ENCODE peak calls at places on chromosomes 1 and 21, in four cellular contexts. B is IMR-90, R is mesendoderm, K is H1. D is an unnamed sample.

GRCh38 chr1:8506447-8506846 is 188.5 kb downstream of the SLC45A1 start:
- DNase-seq in R (no peak), B (no peak), K (no peak), D (no peak)

GRCh38 chr1:2044510-2045319 is 5.5 kb upstream of the PRKCZ start:
- DNase-seq in K (no peak), B (peak; percentile 4), R (peak; percentile 52), D (peak; percentile 78)

GRCh38 chr1:248897412-248898337 is 8.4 kb upstream of the PGBD2 start:
- DNase-seq in R (no peak), K (no peak), B (no peak), D (peak; percentile 49)

GRCh38 chr1:202192770-202193613 is 607 bp upstream of the LGR6 start:
- DNase-seq in B (peak; percentile 35), K (no peak), R (peak; percentile 79), D (peak; percentile 87)

GRCh38 chr1:171313835-171314320 is at the start of gene FMO4:
- DNase-seq in B (peak; percentile 99), R (peak; percentile 98), K (peak; percentile 69), D (peak; percentile 94)

GRCh38 chr1:2604156-2604853 is 17.7 kb downstream of the PRXL2B start:
- DNase-seq in K (no peak), R (no peak), B (no peak), D (no peak)

GRCh38 chr1:38009088-38009840 is 3.3 kb upstream of the UTP11 start:
- DNase-seq in K (no peak), R (peak; percentile 89), B (peak; percentile 78), D (no peak)

GRCh38 chr21:31335957-31336738 is 7.9 kb downstream of the TIAM1 start:
- DNase-seq in K (no peak), R (no peak), B (peak; percentile 95), D (no peak)

GRCh38 chr1:91751281-91751680 is 134.7 kb downstream of the TGFBR3 start:
- DNase-seq in B (peak; percentile 51), R (no peak), K (no peak), D (no peak)

GRCh38 chr1:82162526-82163420 is 362.0 kb downstream of the ADGRL2 start:
- DNase-seq in R (no peak), K (no peak), B (no peak), D (no peak)

GRCh38 chr1:199855580-199855979 is 171.9 kb upstream of the NR5A2 start:
- DNase-seq in K (no peak), R (peak; percentile 19), B (peak; percentile 68), D (no peak)

GRCh38 chr1:227946624-227947424 is 908 bp downstream of the WNT9A start:
- DNase-seq in K (no peak), B (peak; percentile 46), R (peak; percentile 84), D (peak; percentile 85)

GRCh38 chr1:231663211-231663792 is 36.7 kb downstream of the DISC1 start:
- DNase-seq in R (no peak), B (peak; percentile 46), K (no peak), D (no peak)

GRCh38 chr21:34243562-34243961 is 120.2 kb upstream of the KCNE2 start:
- DNase-seq in K (no peak), R (peak; percentile 61), B (peak; percentile 11), D (peak; percentile 58)

GRCh38 chr21:32377991-32378390 is 14.8 kb downstream of the URB1 start:
- DNase-seq in B (no peak), K (no peak), R (no peak), D (no peak)

GRCh38 chr1:33302325-33302724 is 18.6 kb downstream of the A3GALT2 start:
- DNase-seq in R (no peak), B (no peak), K (no peak), D (no peak)

GRCh38 chr21:27275294-27275927 is 308.5 kb upstream of the ADAMTS5 start:
- DNase-seq in B (peak; percentile 88), R (no peak), K (no peak), D (no peak)

GRCh38 chr1:83641828-83642443 is 357.0 kb downstream of the TTLL7 start:
- DNase-seq in K (no peak), B (no peak), R (no peak), D (no peak)

GRCh38 chr1:41670558-41670957 is 186.1 kb upstream of the EDN2 start:
- DNase-seq in B (peak; percentile 87), K (no peak), R (peak; percentile 26), D (no peak)

GRCh38 chr1:41672173-41672572 is 187.7 kb upstream of the EDN2 start:
- DNase-seq in R (peak; percentile 93), K (no peak), B (peak; percentile 86), D (no peak)

GRCh38 chr1:41672641-41673313 is 188.3 kb upstream of the EDN2 start:
- DNase-seq in B (peak; percentile 95), K (no peak), R (no peak), D (no peak)

GRCh38 chr1:41673355-41673754 is 188.9 kb upstream of the EDN2 start:
- DNase-seq in B (peak; percentile 64), R (no peak), K (no peak), D (no peak)

DNA sequence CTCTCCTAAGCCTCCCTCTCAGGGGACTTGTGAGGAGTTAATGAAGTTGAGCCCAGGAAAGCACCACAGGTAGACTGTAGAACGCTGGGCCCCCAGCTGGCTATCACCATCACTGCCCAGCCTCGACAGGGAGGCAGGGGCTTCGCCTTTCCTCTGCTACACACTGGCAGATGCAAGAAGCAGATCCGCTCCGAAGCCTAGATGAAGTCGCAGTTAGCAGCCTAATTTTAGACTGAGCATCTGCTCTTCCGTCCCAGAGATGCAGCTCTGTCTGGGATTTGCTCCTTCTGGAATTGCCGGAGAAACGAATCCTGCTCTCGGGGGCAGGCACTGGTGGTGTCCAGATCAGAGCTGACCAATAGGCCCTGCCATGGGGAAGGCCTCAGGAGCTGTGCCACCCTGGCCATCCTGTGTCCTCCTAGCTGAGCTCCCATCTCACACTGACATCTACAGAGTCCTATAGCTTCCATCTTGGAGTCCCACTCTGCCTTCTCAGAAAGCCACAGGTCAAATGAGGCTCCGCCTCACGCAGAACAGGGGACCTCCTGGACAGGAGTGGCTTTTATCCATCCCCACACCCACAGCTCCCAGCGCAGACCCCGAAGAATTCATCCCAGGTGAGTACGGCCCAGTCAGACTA is 186.8 kb upstream of the EDN2 start:
- DNase-seq in B (no peak), R (no peak), K (no peak), D (no peak)
- H3K4me1 ChIP-seq in B (peaks cover 43% of the 10 kb centered on the region), R (peaks cover 9% of the 10 kb centered on the region), K (no peaks in the 10 kb centered on the region), D (peaks cover 2% of the 10 kb centered on the region)

GRCh38 chr1:44219301-44219626 is 6.0 kb downstream of the DMAP1 start:
- DNase-seq in K (no peak), R (no peak), B (no peak), D (no peak)

GRCh38 chr1:44220755-44221154 is 7.5 kb downstream of the DMAP1 start:
- DNase-seq in R (no peak), K (no peak), B (no peak), D (no peak)

GRCh38 chr1:44221793-44222192 is 8.5 kb downstream of the DMAP1 start:
- DNase-seq in R (no peak), B (no peak), K (no peak), D (no peak)

GRCh38 chr1:44218503-44219300 is 5.4 kb downstream of the DMAP1 start:
- DNase-seq in K (no peak), R (no peak), B (no peak), D (no peak)

DNA sequence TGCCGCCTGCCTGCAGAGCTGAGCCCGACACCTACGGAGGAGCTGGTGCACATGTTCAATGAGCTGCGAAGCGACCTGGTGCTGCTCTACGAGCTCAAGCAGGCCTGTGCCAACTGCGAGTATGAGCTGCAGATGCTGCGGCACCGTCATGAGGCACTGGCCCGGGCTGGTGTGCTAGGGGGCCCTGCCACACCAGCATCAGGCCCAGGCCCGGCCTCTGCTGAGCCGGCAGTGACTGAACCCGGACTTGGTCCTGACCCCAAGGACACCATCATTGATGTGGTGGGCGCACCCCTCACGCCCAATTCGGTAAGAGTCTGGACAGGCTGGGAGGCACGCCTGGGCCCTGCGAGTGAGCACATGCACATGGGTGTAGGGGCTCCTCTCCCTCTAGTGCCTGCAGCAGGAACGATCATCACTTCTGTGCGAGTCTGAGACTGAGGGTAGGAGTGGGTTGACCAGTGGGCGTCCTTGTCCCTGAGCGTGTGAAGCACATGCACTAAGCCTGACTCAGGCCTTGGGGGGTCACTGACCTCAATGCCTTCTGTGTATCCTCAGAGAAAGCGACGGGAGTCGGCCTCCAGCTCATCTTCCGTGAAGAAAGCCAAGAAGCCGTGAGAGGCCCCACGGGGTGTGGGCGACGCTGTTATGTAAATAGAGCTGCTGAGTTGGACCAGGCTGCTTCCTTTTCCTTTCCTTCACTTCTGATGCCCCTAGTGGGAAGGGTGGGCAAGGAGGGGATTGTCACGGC is 6.9 kb downstream of the DMAP1 start:
- DNase-seq in R (no peak), B (peak; percentile 89), K (no peak), D (no peak)
- H4K5ac ChIP-seq in R (no peak overlapping the region), B (no peak overlapping the region), K (no peak overlapping the region), D (no peak overlapping the region)

GRCh38 chr1:27604579-27605299 is 795 bp upstream of the AHDC1 start:
- DNase-seq in R (peak; percentile 73), K (no peak), B (no peak), D (peak; percentile 77)

GRCh38 chr1:27603320-27603961 is 503 bp downstream of the AHDC1 start:
- DNase-seq in B (no peak), R (no peak), K (no peak), D (no peak)

GRCh38 chr1:27602510-27603319 is 1.2 kb downstream of the AHDC1 start:
- DNase-seq in K (no peak), R (no peak), B (peak; percentile 31), D (no peak)

GRCh38 chr1:27605300-27605766 is 1.4 kb upstream of the AHDC1 start:
- DNase-seq in K (no peak), B (no peak), R (no peak), D (no peak)

DNA sequence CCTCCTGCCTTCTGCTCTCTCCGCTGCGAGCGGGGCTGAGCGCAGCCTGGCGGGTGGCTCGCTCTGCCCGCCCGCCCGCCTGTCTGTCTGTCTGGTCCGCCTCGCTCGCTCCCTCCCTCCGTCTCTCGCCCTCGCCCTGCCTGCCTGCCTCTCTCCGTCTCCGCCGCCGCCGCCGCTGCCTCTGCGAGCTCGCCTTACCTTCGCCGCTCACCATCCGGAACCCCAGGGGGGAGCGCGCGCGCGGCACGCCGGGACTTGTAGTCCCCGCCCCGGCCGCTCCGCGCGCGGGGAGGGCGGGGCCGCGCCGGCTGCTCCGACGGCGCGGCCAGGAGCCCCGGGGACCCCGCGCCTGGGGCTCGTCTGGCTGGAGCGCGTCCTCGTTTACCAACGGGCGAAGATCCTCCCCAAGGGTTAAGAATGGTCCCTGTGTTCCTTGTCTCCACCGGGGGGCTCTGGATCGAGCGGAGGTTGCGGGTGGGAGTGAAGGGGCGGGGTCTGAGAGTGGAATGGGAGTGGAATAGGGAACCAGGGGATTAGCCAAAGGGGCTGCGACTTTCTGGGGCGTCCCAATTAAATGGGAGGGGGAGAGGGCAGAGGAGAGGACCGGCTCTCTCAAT is at the start of gene AHDC1:
- DNase-seq in B (peak; percentile 87), R (peak; percentile 98), K (no peak), D (peak; percentile 93)
- H3K4me1 ChIP-seq in B (peaks cover 16% of the 10 kb centered on the region), R (peaks cover 18% of the 10 kb centered on the region), K (peaks cover 41% of the 10 kb centered on the region), D (peaks cover 15% of the 10 kb centered on the region)

DNA sequence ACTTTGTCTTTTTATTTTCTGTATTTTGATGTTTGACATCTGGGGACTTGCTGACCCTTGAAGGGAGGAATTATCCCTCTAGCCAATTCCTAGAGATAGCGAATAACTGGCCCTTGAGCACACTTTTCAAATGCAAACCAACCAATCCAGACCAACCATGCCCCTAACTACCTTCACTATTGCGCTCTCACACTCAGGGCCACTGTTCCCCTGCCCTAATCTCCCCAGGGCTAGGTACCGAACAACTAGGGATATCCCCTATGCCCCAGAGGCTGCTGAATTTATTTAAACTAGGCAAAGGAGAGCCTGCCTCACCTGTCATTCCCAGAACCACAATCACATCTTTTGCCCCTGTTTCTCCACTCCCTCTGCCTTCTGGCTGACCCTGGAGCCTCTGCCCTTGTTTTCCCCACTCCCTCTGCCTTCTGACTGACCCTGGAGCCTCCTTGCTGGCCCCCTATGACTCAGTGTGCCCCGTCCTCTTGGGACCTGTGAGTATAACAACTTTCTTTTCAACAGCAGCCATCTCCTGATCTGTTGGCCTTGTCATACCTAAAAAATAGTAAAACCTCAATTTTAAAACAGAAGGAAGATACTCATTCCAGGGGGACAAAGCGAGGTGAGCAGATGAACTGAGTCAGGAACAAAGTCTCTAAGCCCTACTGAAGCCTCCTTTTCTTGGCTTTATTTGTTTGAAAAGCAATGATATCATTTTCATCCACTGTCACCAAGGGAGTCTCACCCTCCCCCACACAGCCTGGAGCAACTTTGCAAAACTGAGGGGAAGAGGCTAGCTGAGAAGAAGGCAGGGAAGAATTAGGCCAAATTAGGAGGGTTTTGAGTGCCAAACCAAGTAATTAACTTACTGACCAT is 115.5 kb downstream of the NMNAT2 start:
- DNase-seq in R (no peak), B (no peak), K (no peak), D (no peak)
- H4K5ac ChIP-seq in R (no peak overlapping the region), B (no peak overlapping the region), K (no peak overlapping the region), D (no peak overlapping the region)